ENCODE peak calls at places on chromosome 2, in seven cellular contexts. Z is upper lobe of right lung; T is CD8-positive, alpha-beta T cell; P is iPS DF 6.9; N is SK-N-SH; F is AG04450; H is tibial artery. A is an unnamed sample.

GRCh38 chr2:127702395-127703009 is 1.2 kb downstream of the SFT2D3 start:
- DNase-seq in F (no peak), H (no peak), Z (no peak), T (no peak), P (no peak), N (no peak), A (no peak)

GRCh38 chr2:6927186-6927585 is 10.0 kb downstream of the RNF144A start:
- DNase-seq in N (peak; percentile 85), T (no peak), F (no peak), Z (no peak), H (no peak), P (no peak), A (no peak)

GRCh38 chr2:13193900-13194299 is 477.2 kb downstream of the TRIB2 start:
- DNase-seq in T (no peak), N (peak; percentile 26), Z (no peak), F (no peak), H (no peak), P (peak; percentile 31), A (no peak)

GRCh38 chr2:192500550-192501200 is 305.9 kb upstream of the TMEFF2 start:
- DNase-seq in T (no peak), H (no peak), N (no peak), Z (no peak), P (no peak), F (peak; percentile 26), A (no peak)

GRCh38 chr2:210655229-210655628 is 98.8 kb downstream of the CPS1 start:
- DNase-seq in H (no peak), Z (no peak), T (no peak), N (no peak), P (no peak), F (no peak), A (no peak)

GRCh38 chr2:44700824-44701223 is 240.7 kb upstream of the SIX3 start:
- DNase-seq in T (no peak), Z (no peak), N (no peak), F (no peak), H (no peak), P (no peak), A (no peak)

GRCh38 chr2:102439065-102439695 is 16.2 kb downstream of the IL18RAP start:
- DNase-seq in H (no peak), Z (no peak), F (peak; percentile 52), T (no peak), P (no peak), N (no peak), A (no peak)

GRCh38 chr2:15449542-15450236 is 111.4 kb downstream of the NBAS start:
- DNase-seq in H (no peak), P (no peak), T (no peak), N (no peak), Z (no peak), F (no peak), A (no peak)

GRCh38 chr2:164205347-164205746 is 415.9 kb downstream of the GRB14 start:
- DNase-seq in H (no peak), F (peak; percentile 61), Z (no peak), N (no peak), T (no peak), P (no peak), A (no peak)

GRCh38 chr2:70805987-70806386 is 14.4 kb downstream of the CLEC4F start:
- DNase-seq in N (no peak), H (no peak), F (no peak), Z (no peak), T (no peak), P (no peak), A (no peak)

GRCh38 chr2:142819411-142819810 is 58.1 kb upstream of the KYNU start:
- DNase-seq in N (no peak), T (no peak), H (no peak), F (no peak), P (no peak), Z (no peak), A (no peak)

GRCh38 chr2:127355407-127356008 is 32.3 kb downstream of the MAP3K2 start:
- DNase-seq in Z (no peak), P (no peak), F (no peak), N (peak; percentile 33), T (no peak), H (no peak), A (no peak)

GRCh38 chr2:104872866-104873688 is 19.2 kb downstream of the POU3F3 start:
- DNase-seq in T (no peak), H (no peak), P (no peak), N (peak; percentile 81), Z (peak; percentile 80), F (peak; percentile 8), A (peak; percentile 32)

GRCh38 chr2:209933499-209934458 is 68.7 kb upstream of the RPE start:
- DNase-seq in F (peak; percentile 42), N (no peak), T (no peak), H (no peak), P (no peak), Z (no peak), A (no peak)

GRCh38 chr2:235924675-235925063 is 243.5 kb downstream of the GBX2 start:
- DNase-seq in Z (no peak), N (no peak), P (no peak), F (no peak), H (no peak), T (no peak), A (no peak)

GRCh38 chr2:16226942-16227664 is 286.8 kb downstream of the MYCN start:
- DNase-seq in P (no peak), H (no peak), T (no peak), Z (peak; percentile 42), F (no peak), N (no peak), A (no peak)

GRCh38 chr2:179861027-179861776 is at the start of gene ZNF385B:
- DNase-seq in N (peak; percentile 77), Z (peak; percentile 67), P (peak; percentile 25), F (no peak), H (peak; percentile 24), T (no peak), A (no peak)
- H3K4me3 ChIP-seq in N (peak within 1 kb of the TSS; percentile 52), Z (peak within 1 kb of the TSS; percentile 43), P (peak within 1 kb of the TSS; percentile 65), F (peak within 1 kb of the TSS; percentile 59), H (peak within 1 kb of the TSS; percentile 50), T (no peak within 1 kb of the TSS), A (peak within 1 kb of the TSS; percentile 58)

DNA sequence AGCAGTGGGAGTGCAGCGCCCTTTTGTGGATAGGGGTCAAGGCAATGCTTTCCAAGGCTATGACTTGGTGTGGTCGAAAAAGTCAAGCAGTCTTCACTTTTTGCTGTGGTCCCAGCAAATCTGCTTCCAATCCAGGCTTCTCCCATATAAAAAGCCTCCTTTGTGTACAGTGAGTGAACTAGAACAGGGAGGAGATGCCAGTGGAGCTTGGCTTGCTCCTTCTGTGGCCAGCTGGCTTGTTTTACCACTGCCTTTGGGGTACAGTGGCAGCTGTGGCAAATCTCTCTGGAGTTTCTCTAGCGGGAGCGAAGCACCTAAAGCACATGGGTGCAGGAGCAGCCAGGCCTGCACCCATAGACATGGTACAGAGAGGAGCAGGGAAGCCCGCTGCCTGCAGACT is 103.5 kb downstream of the MSH2 start:
- DNase-seq in N (no peak), Z (no peak), H (no peak), T (no peak), P (no peak), F (no peak), A (no peak)
- H3K9me3 ChIP-seq in N (no peaks in the 10 kb centered on the region), Z (no peaks in the 10 kb centered on the region), H (no peaks in the 10 kb centered on the region), T (peaks cover 5% of the 10 kb centered on the region), P (no peaks in the 10 kb centered on the region), F (peaks cover 10% of the 10 kb centered on the region), A (no peaks in the 10 kb centered on the region)

GRCh38 chr2:197209742-197210408 is 100.7 kb downstream of the ANKRD44 start:
- DNase-seq in N (no peak), P (no peak), Z (peak; percentile 57), F (no peak), H (no peak), T (no peak), A (no peak)
- H3K4me3 ChIP-seq in N (no peak overlapping the region), P (no peak overlapping the region), Z (no peak overlapping the region), F (no peak overlapping the region), H (no peak overlapping the region), T (peak overlapping the region; percentile 11), A (no peak overlapping the region)

GRCh38 chr2:88751770-88752169 is 60.3 kb downstream of the RPIA start:
- DNase-seq in N (no peak), T (no peak), Z (no peak), P (no peak), F (no peak), H (no peak), A (no peak)

GRCh38 chr2:88748005-88748404 is 56.5 kb downstream of the RPIA start:
- DNase-seq in P (no peak), Z (no peak), N (no peak), F (no peak), T (no peak), H (no peak), A (no peak)

DNA sequence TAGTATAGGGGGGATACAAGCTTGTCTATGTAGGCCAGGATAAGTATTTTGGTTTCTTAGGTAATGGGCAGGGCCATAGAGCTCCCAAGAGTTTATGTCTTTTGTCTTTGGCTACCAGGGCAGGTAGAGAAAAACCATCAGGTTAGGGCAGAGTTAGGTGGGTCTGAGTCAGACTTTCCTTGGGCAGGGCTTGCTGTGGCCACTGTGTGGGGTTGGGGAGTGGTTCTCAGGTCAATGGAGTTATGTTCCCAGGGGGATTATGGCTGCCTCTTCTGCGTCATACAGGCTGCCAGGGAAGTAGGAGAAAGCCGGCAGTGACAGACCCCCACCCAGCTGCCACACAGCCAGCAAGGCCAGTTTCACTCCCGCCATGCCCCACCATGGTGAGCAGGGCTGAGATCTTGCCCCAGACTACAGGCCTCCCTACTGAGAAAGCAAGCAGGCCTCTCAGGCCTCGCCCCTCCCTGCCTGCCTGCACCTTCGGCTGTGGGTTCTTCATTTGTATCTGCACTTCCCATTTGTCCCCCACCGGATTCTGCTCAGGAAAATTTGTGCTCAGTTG is 55.5 kb downstream of the RPIA start:
- DNase-seq in P (no peak), H (no peak), F (no peak), Z (no peak), N (no peak), T (no peak), A (no peak)
- H3K9me3 ChIP-seq in P (no peaks in the 10 kb centered on the region), H (no peaks in the 10 kb centered on the region), F (no peaks in the 10 kb centered on the region), Z (no peaks in the 10 kb centered on the region), N (peaks cover 7% of the 10 kb centered on the region), T (no peaks in the 10 kb centered on the region), A (no peaks in the 10 kb centered on the region)

DNA sequence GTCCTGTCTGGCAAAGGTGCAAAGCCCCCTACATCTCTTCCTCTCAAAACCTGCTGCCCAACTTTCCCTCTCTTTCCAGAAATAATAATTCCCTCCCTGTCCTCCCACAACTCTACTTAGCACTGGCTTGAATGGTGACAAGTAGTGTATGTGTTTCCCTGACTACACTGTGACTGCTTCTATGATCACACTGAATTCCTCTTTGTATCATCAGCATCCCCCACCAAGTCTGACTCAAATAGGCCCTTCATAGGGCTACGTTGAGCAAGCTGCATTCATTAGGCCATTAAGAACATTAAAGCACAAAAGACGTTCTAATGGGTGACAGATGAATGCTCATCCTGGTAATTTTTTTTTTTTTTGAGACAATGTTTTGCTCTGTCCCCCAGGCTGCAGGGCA is 13.7 kb upstream of the ST3GAL5 start:
- DNase-seq in Z (no peak), H (no peak), P (no peak), N (no peak), F (no peak), T (no peak), A (no peak)
- H3K4me3 ChIP-seq in Z (no peak overlapping the region), H (no peak overlapping the region), P (no peak overlapping the region), N (no peak overlapping the region), F (no peak overlapping the region), T (no peak overlapping the region), A (no peak overlapping the region)